ENCODE peak calls at places on chromosome 7, in eight cellular contexts. N is H1; A is tibial artery; E is GM20000; U is spleen; Y is activated CD4-positive, alpha-beta memory T cell treated with anti-CD3 and anti-CD28 coated beads, Interleukin-2, amount 10 ng/mL, durations not matched to agents 7 days and 5 days; Q is EH; K is cardiac septum. C is an unnamed sample.

GRCh38 chr7:117132385-117133120 is 179.3 kb downstream of the ST7 start:
- DNase-seq in N (no peak), A (no peak), U (no peak), Q (peak; percentile 96), Y (no peak), K (no peak), E (no peak), C (no peak)

GRCh38 chr7:28698744-28699291 is 259.3 kb downstream of the TRIL start:
- DNase-seq in K (no peak), Q (no peak), E (peak; percentile 15), N (no peak), A (no peak), U (no peak), Y (no peak), C (no peak)

GRCh38 chr7:135361788-135362187 is 128.2 kb downstream of the STRA8 start:
- DNase-seq in U (no peak), K (no peak), N (no peak), E (no peak), A (no peak), Q (no peak), Y (no peak), C (no peak)

GRCh38 chr7:17985473-17986239 is 42.0 kb downstream of the PRPS1L1 start:
- DNase-seq in K (no peak), Q (no peak), E (no peak), U (no peak), N (no peak), A (no peak), Y (no peak), C (no peak)

GRCh38 chr7:37706807-37707206 is 23.2 kb downstream of the GPR141 start:
- DNase-seq in Q (no peak), Y (no peak), E (no peak), A (no peak), U (no peak), N (no peak), K (no peak), C (no peak)

GRCh38 chr7:20650782-20651181 is 35.3 kb downstream of the ABCB5 start:
- DNase-seq in A (no peak), U (no peak), Y (no peak), Q (no peak), N (no peak), E (no peak), K (no peak), C (no peak)

GRCh38 chr7:2445047-2445446 is 31.2 kb downstream of the GRIFIN start:
- DNase-seq in U (no peak), E (no peak), Q (peak; percentile 11), Y (no peak), N (no peak), K (no peak), A (peak; percentile 79), C (no peak)

GRCh38 chr7:80729586-80730320 is 91.3 kb downstream of the CD36 start:
- DNase-seq in A (no peak), Y (no peak), Q (peak; percentile 89), E (no peak), N (no peak), K (no peak), U (no peak), C (no peak)

GRCh38 chr7:123649956-123650355 is 5.7 kb upstream of the LMOD2 start:
- DNase-seq in Q (no peak), E (no peak), A (no peak), Y (no peak), K (no peak), U (no peak), N (no peak), C (no peak)

GRCh38 chr7:149735181-149735602 is 38.2 kb downstream of the ZNF467 start:
- DNase-seq in E (no peak), U (peak; percentile 74), N (peak; percentile 45), Y (no peak), A (peak; percentile 53), K (no peak), Q (no peak), C (no peak)

GRCh38 chr7:116501425-116502167 is 2.1 kb downstream of the CAV2 start:
- DNase-seq in Y (no peak), Q (peak; percentile 41), U (no peak), N (no peak), K (no peak), A (no peak), E (no peak), C (no peak)

GRCh38 chr7:78576196-78576595 is 777.6 kb downstream of the PHTF2 start:
- DNase-seq in A (no peak), Q (peak; percentile 90), E (no peak), Y (no peak), K (no peak), U (no peak), N (no peak), C (no peak)

GRCh38 chr7:33754933-33755928 is 150.1 kb upstream of the BMPER start:
- DNase-seq in E (no peak), U (no peak), A (no peak), N (no peak), Y (no peak), K (no peak), Q (no peak), C (no peak)

GRCh38 chr7:46257766-46258448 is 336.8 kb upstream of the IGFBP3 start:
- DNase-seq in K (no peak), A (no peak), U (no peak), Y (no peak), Q (peak; percentile 90), E (no peak), N (no peak), C (no peak)

GRCh38 chr7:108592633-108593277 is 23.1 kb downstream of the DNAJB9 start:
- DNase-seq in U (no peak), K (no peak), A (no peak), N (no peak), Y (no peak), Q (peak; percentile 19), E (no peak), C (peak; percentile 65)

GRCh38 chr7:78333530-78333929 is 535.0 kb downstream of the PHTF2 start:
- DNase-seq in N (no peak), K (no peak), U (no peak), A (no peak), Y (no peak), Q (no peak), E (no peak), C (no peak)

GRCh38 chr7:55964802-55965470 is 551 bp downstream of the NIPSNAP2 start:
- DNase-seq in A (peak; percentile 83), Y (peak; percentile 52), K (peak; percentile 93), Q (peak; percentile 72), E (peak; percentile 92), U (peak; percentile 95), N (no peak), C (peak; percentile 88)

GRCh38 chr7:101201695-101202602 is 1.1 kb upstream of the MOGAT3 start:
- DNase-seq in K (no peak), A (no peak), E (no peak), Y (no peak), N (peak; percentile 78), Q (peak; percentile 13), U (no peak), C (peak; percentile 63)

GRCh38 chr7:87517136-87517805 is 41.8 kb upstream of the ABCB4 start:
- DNase-seq in U (no peak), K (no peak), Q (peak; percentile 20), N (no peak), Y (no peak), A (no peak), E (no peak), C (no peak)

GRCh38 chr7:66267249-66267648 is 62.1 kb downstream of the TPST1 start:
- DNase-seq in N (no peak), A (no peak), U (no peak), K (no peak), Q (peak; percentile 95), E (no peak), Y (no peak), C (no peak)

GRCh38 chr7:104272767-104273384 is 55.5 kb upstream of the LHFPL3 start:
- DNase-seq in E (peak; percentile 19), K (no peak), Q (peak; percentile 37), U (no peak), A (no peak), Y (no peak), N (no peak), C (no peak)

GRCh38 chr7:20193873-20194272 is 23.3 kb downstream of the MACC1 start:
- DNase-seq in Y (no peak), N (no peak), U (no peak), K (no peak), A (no peak), Q (no peak), E (no peak), C (no peak)

GRCh38 chr7:90119178-90119971 is 34.9 kb upstream of the STEAP1 start:
- DNase-seq in E (peak; percentile 2), N (peak; percentile 73), A (no peak), Q (peak; percentile 10), U (peak; percentile 69), Y (no peak), K (no peak), C (peak; percentile 36)

GRCh38 chr7:1819258-1819841 is 149.3 kb downstream of the ELFN1 start:
- DNase-seq in E (no peak), A (peak; percentile 60), Q (no peak), Y (peak; percentile 27), K (no peak), U (peak; percentile 73), N (peak; percentile 39), C (no peak)

GRCh38 chr7:150856303-150857275 is 4.3 kb downstream of the AOC1 start:
- DNase-seq in K (no peak), E (no peak), A (no peak), N (peak; percentile 38), Y (no peak), Q (no peak), U (no peak), C (no peak)

GRCh38 chr7:123242467-123243097 is 42.8 kb upstream of the SLC13A1 start:
- DNase-seq in A (no peak), K (no peak), E (no peak), Q (no peak), U (no peak), Y (no peak), N (no peak), C (peak; percentile 38)

GRCh38 chr7:114152314-114152938 is 233.6 kb upstream of the PPP1R3A start:
- DNase-seq in Q (no peak), N (no peak), A (no peak), U (no peak), E (no peak), Y (no peak), K (no peak), C (no peak)

GRCh38 chr7:31744294-31744874 is 57.4 kb downstream of the PPP1R17 start:
- DNase-seq in Y (peak; percentile 42), K (no peak), E (peak; percentile 40), N (peak; percentile 67), Q (peak; percentile 78), U (no peak), A (peak; percentile 72), C (peak; percentile 46)

GRCh38 chr7:78530351-78530750 is 731.8 kb downstream of the PHTF2 start:
- DNase-seq in K (no peak), N (no peak), A (no peak), E (no peak), Y (no peak), Q (peak; percentile 82), U (no peak), C (no peak)

GRCh38 chr7:106196460-106197021 is 84.4 kb upstream of the SYPL1 start:
- DNase-seq in A (no peak), K (no peak), Y (no peak), Q (no peak), N (no peak), U (no peak), E (no peak), C (no peak)

GRCh38 chr7:46286346-46286745 is 365.3 kb upstream of the IGFBP3 start:
- DNase-seq in Q (no peak), A (no peak), Y (no peak), U (no peak), E (no peak), K (no peak), N (no peak), C (no peak)

GRCh38 chr7:92404170-92404614 is 43.1 kb upstream of the GATAD1 start:
- DNase-seq in K (no peak), Y (peak; percentile 61), E (no peak), Q (peak; percentile 20), N (no peak), U (no peak), A (no peak), C (peak; percentile 47)